ENCODE peak calls at places on chromosomes 4 and X, in five cellular contexts. One of them, this sample, is unnamed.

GRCh38 chr4:24260922-24261581 is 323.3 kb downstream of the DHX15 start:
- DNase-seq in NB4: no peak
- DNase-seq in heart right ventricle: no peak
- DNase-seq in fibroblast of mammary gland: peak
- DNase-seq in ovary: no peak
- DNase-seq in this sample: no peak

GRCh38 chr4:165563851-165564250 is 185.0 kb downstream of the CPE start:
- DNase-seq in heart right ventricle: no peak
- DNase-seq in fibroblast of mammary gland: peak
- DNase-seq in NB4: no peak
- DNase-seq in ovary: no peak
- DNase-seq in this sample: no peak

GRCh38 chrX:31606796-31607195 is 535.0 kb upstream of the FTHL17 start:
- DNase-seq in heart right ventricle: no peak
- DNase-seq in NB4: no peak
- DNase-seq in ovary: no peak
- DNase-seq in fibroblast of mammary gland: no peak
- DNase-seq in this sample: no peak

GRCh38 chr4:183118585-183118984 is 19.5 kb downstream of the WWC2 start:
- DNase-seq in fibroblast of mammary gland: peak
- DNase-seq in NB4: no peak
- DNase-seq in ovary: no peak
- DNase-seq in heart right ventricle: no peak
- DNase-seq in this sample: peak

GRCh38 chr4:155820887-155821529 is 45.1 kb downstream of the ASIC5 start:
- DNase-seq in NB4: no peak
- DNase-seq in heart right ventricle: no peak
- DNase-seq in ovary: no peak
- DNase-seq in fibroblast of mammary gland: no peak
- DNase-seq in this sample: no peak

GRCh38 chr4:138405439-138405838 is 163.3 kb upstream of the SLC7A11 start:
- DNase-seq in fibroblast of mammary gland: no peak
- DNase-seq in heart right ventricle: no peak
- DNase-seq in ovary: no peak
- DNase-seq in NB4: peak
- DNase-seq in this sample: no peak

GRCh38 chrX:69088171-69088938 is 76.9 kb downstream of the PJA1 start:
- DNase-seq in ovary: no peak
- DNase-seq in fibroblast of mammary gland: peak
- DNase-seq in heart right ventricle: no peak
- DNase-seq in NB4: no peak
- DNase-seq in this sample: peak

GRCh38 chr4:772118-772517 is 53.8 kb downstream of the CPLX1 start:
- DNase-seq in NB4: no peak
- DNase-seq in ovary: no peak
- DNase-seq in fibroblast of mammary gland: peak
- DNase-seq in heart right ventricle: no peak
- DNase-seq in this sample: no peak

GRCh38 chrX:119417376-119417775 is 18.2 kb downstream of the SLC25A43 start:
- DNase-seq in NB4: no peak
- DNase-seq in heart right ventricle: no peak
- DNase-seq in ovary: no peak
- DNase-seq in fibroblast of mammary gland: no peak
- DNase-seq in this sample: no peak

GRCh38 chr4:8528713-8529112 is 51.5 kb upstream of the GPR78 start:
- DNase-seq in ovary: no peak
- DNase-seq in heart right ventricle: no peak
- DNase-seq in fibroblast of mammary gland: peak
- DNase-seq in NB4: no peak
- DNase-seq in this sample: peak

GRCh38 chr4:40629401-40630334 is at the start of gene RBM47:
- DNase-seq in NB4: peak
- DNase-seq in heart right ventricle: peak
- DNase-seq in ovary: peak
- DNase-seq in fibroblast of mammary gland: peak
- DNase-seq in this sample: peak

GRCh38 chrX:115958687-115959359 is 211.7 kb upstream of the AGTR2 start:
- DNase-seq in NB4: peak
- DNase-seq in heart right ventricle: no peak
- DNase-seq in ovary: no peak
- DNase-seq in fibroblast of mammary gland: no peak
- DNase-seq in this sample: no peak

GRCh38 chr4:148965080-148965479 is 522.9 kb upstream of the NR3C2 start:
- DNase-seq in ovary: no peak
- DNase-seq in fibroblast of mammary gland: no peak
- DNase-seq in heart right ventricle: no peak
- DNase-seq in NB4: no peak
- DNase-seq in this sample: no peak

GRCh38 chr4:71206763-71207162 is 132.1 kb upstream of the SLC4A4 start:
- DNase-seq in ovary: no peak
- DNase-seq in NB4: no peak
- DNase-seq in heart right ventricle: no peak
- DNase-seq in fibroblast of mammary gland: peak
- DNase-seq in this sample: peak

GRCh38 chrX:101429934-101430333 is 21.9 kb downstream of the HNRNPH2 start:
- DNase-seq in heart right ventricle: no peak
- DNase-seq in fibroblast of mammary gland: peak
- DNase-seq in ovary: no peak
- DNase-seq in NB4: no peak
- DNase-seq in this sample: peak

GRCh38 chr4:71456841-71457240 is 118.0 kb downstream of the SLC4A4 start:
- DNase-seq in NB4: peak
- DNase-seq in ovary: no peak
- DNase-seq in fibroblast of mammary gland: peak
- DNase-seq in heart right ventricle: peak
- DNase-seq in this sample: peak

GRCh38 chr4:113952452-113953029 is 26.9 kb downstream of the ARSJ start:
- DNase-seq in heart right ventricle: peak
- DNase-seq in NB4: peak
- DNase-seq in ovary: no peak
- DNase-seq in fibroblast of mammary gland: peak
- DNase-seq in this sample: peak

GRCh38 chr4:148487181-148487580 is 45.0 kb upstream of the NR3C2 start:
- DNase-seq in ovary: no peak
- DNase-seq in NB4: no peak
- DNase-seq in fibroblast of mammary gland: no peak
- DNase-seq in heart right ventricle: no peak
- DNase-seq in this sample: no peak

GRCh38 chr4:102316585-102316984 is 28.7 kb downstream of the SLC39A8 start:
- DNase-seq in ovary: no peak
- DNase-seq in fibroblast of mammary gland: no peak
- DNase-seq in NB4: no peak
- DNase-seq in heart right ventricle: no peak
- DNase-seq in this sample: no peak

GRCh38 chrX:154540897-154541535 is 5.6 kb downstream of the G6PD start:
- DNase-seq in ovary: no peak
- DNase-seq in fibroblast of mammary gland: no peak
- DNase-seq in NB4: no peak
- DNase-seq in heart right ventricle: no peak
- DNase-seq in this sample: no peak

GRCh38 chrX:45935408-45935807 is 609.8 kb downstream of the ZNF674 start:
- DNase-seq in fibroblast of mammary gland: peak
- DNase-seq in ovary: no peak
- DNase-seq in heart right ventricle: no peak
- DNase-seq in NB4: no peak
- DNase-seq in this sample: no peak

GRCh38 chr4:185518069-185518468 is 17.2 kb downstream of the PDLIM3 start:
- DNase-seq in fibroblast of mammary gland: no peak
- DNase-seq in ovary: no peak
- DNase-seq in heart right ventricle: no peak
- DNase-seq in NB4: no peak
- DNase-seq in this sample: no peak

GRCh38 chr4:142683997-142684396 is 162.1 kb downstream of the INPP4B start:
- DNase-seq in ovary: no peak
- DNase-seq in heart right ventricle: no peak
- DNase-seq in fibroblast of mammary gland: no peak
- DNase-seq in NB4: no peak
- DNase-seq in this sample: peak

GRCh38 chr4:40055873-40056721 is 553 bp upstream of the N4BP2 start:
- DNase-seq in fibroblast of mammary gland: peak
- DNase-seq in heart right ventricle: peak
- DNase-seq in NB4: peak
- DNase-seq in ovary: peak
- DNase-seq in this sample: peak

GRCh38 chr4:70667710-70668535 is 1.6 kb upstream of the JCHAIN start:
- DNase-seq in fibroblast of mammary gland: peak
- DNase-seq in heart right ventricle: no peak
- DNase-seq in ovary: no peak
- DNase-seq in NB4: no peak
- DNase-seq in this sample: peak

GRCh38 chr4:608236-608635 is 17.1 kb upstream of the PDE6B start:
- DNase-seq in heart right ventricle: no peak
- DNase-seq in NB4: no peak
- DNase-seq in fibroblast of mammary gland: no peak
- DNase-seq in ovary: peak
- DNase-seq in this sample: no peak

GRCh38 chrX:148371251-148371650 is 129.2 kb upstream of the AFF2 start:
- DNase-seq in heart right ventricle: no peak
- DNase-seq in ovary: no peak
- DNase-seq in fibroblast of mammary gland: no peak
- DNase-seq in NB4: no peak
- DNase-seq in this sample: no peak

GRCh38 chr4:124833831-124834505 is 121.4 kb upstream of the ANKRD50 start:
- DNase-seq in heart right ventricle: no peak
- DNase-seq in ovary: no peak
- DNase-seq in NB4: no peak
- DNase-seq in fibroblast of mammary gland: no peak
- DNase-seq in this sample: no peak

GRCh38 chr4:47641755-47642154 is 156.7 kb downstream of the ATP10D start:
- DNase-seq in fibroblast of mammary gland: peak
- DNase-seq in ovary: no peak
- DNase-seq in NB4: no peak
- DNase-seq in heart right ventricle: no peak
- DNase-seq in this sample: peak

GRCh38 chr4:99447079-99447478 is 11.9 kb upstream of the ADH7 start:
- DNase-seq in NB4: peak
- DNase-seq in ovary: no peak
- DNase-seq in fibroblast of mammary gland: peak
- DNase-seq in heart right ventricle: no peak
- DNase-seq in this sample: peak

GRCh38 chr4:100799767-100800539 is 282.1 kb upstream of the EMCN start:
- DNase-seq in fibroblast of mammary gland: peak
- DNase-seq in heart right ventricle: no peak
- DNase-seq in ovary: no peak
- DNase-seq in NB4: no peak
- DNase-seq in this sample: no peak

GRCh38 chrX:136209016-136209738 is 42.0 kb downstream of the MAP7D3 start:
- DNase-seq in NB4: peak
- DNase-seq in ovary: peak
- DNase-seq in heart right ventricle: peak
- DNase-seq in fibroblast of mammary gland: peak
- DNase-seq in this sample: peak

GRCh38 chr4:165343353-165344191 is 16.1 kb downstream of the MSMO1 start:
- DNase-seq in fibroblast of mammary gland: peak
- DNase-seq in NB4: peak
- DNase-seq in heart right ventricle: no peak
- DNase-seq in ovary: no peak
- DNase-seq in this sample: no peak

GRCh38 chrX:120000490-120001246 is 57.1 kb upstream of the NKAP start:
- DNase-seq in NB4: no peak
- DNase-seq in fibroblast of mammary gland: peak
- DNase-seq in heart right ventricle: no peak
- DNase-seq in ovary: no peak
- DNase-seq in this sample: no peak

GRCh38 chr4:168666531-168666930 is 169.7 kb downstream of the PALLD start:
- DNase-seq in fibroblast of mammary gland: peak
- DNase-seq in NB4: no peak
- DNase-seq in ovary: no peak
- DNase-seq in heart right ventricle: no peak
- DNase-seq in this sample: peak

GRCh38 chrX:14922437-14922836 is 49.2 kb downstream of the MOSPD2 start:
- DNase-seq in NB4: no peak
- DNase-seq in fibroblast of mammary gland: peak
- DNase-seq in heart right ventricle: no peak
- DNase-seq in ovary: no peak
- DNase-seq in this sample: peak

GRCh38 chr4:1208970-1209704 is 36.8 kb upstream of the SPON2 start:
- DNase-seq in NB4: no peak
- DNase-seq in heart right ventricle: no peak
- DNase-seq in fibroblast of mammary gland: peak
- DNase-seq in ovary: peak
- DNase-seq in this sample: no peak

DNA sequence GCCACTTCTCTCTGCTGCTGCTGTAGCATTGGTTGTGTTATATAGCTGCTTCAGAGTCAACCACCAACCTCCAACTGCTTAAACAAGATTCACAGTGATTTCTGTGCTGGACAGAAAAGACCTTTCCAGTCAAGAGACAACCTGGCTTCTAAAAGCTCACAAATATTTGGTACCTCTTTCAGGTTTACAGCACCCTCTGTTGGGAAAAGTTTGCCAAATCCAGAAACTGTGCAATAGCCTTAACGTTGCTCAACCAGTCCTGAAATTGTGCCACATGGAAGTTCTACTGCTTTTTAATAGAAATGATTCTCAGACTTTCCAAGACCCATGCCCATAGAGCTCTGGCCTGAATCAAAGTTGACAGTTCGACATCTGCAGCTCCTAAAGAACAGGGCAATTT is 842.1 kb upstream of the HTR2C start:
- DNase-seq in heart right ventricle: no peak
- DNase-seq in ovary: no peak
- DNase-seq in fibroblast of mammary gland: peak
- DNase-seq in NB4: peak
- DNase-seq in this sample: peak
- TF ChIP-seq CTCF in heart right ventricle: no peak
- TF ChIP-seq CTCF in ovary: no peak
- TF ChIP-seq CTCF in fibroblast of mammary gland: peak
- TF ChIP-seq CTCF in NB4: no peak
- TF ChIP-seq CTCF in this sample: peak

GRCh38 chr4:80069837-80070788 is 2.9 kb downstream of the ANTXR2 start:
- DNase-seq in heart right ventricle: no peak
- DNase-seq in ovary: no peak
- DNase-seq in NB4: no peak
- DNase-seq in fibroblast of mammary gland: peak
- DNase-seq in this sample: no peak
- H3K4me3 ChIP-seq in heart right ventricle: no peak
- H3K4me3 ChIP-seq in ovary: peak
- H3K4me3 ChIP-seq in NB4: peak
- H3K4me3 ChIP-seq in fibroblast of mammary gland: peak
- H3K4me3 ChIP-seq in this sample: peak

DNA sequence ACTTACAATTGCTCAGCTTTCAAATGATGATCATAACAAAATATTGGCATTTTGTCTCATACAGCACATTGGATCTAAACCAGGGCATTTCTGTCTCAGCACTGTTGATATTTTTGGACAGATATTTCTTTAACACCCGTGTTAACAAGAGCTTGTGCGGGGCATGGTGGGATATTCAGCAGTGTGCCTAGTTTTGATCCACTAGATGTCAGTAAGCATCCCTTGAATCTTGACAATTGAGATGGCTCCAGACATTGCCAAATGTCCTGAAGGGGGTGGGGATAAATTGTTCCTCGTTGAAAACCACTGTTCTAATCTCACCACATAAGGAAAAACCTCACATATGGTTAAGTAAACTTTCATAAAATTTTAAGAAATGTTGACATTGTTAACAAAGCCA is 806.3 kb downstream of the STIM2 start:
- DNase-seq in fibroblast of mammary gland: peak
- DNase-seq in ovary: no peak
- DNase-seq in NB4: peak
- DNase-seq in heart right ventricle: no peak
- DNase-seq in this sample: no peak
- TF ChIP-seq CTCF in fibroblast of mammary gland: peak
- TF ChIP-seq CTCF in ovary: no peak
- TF ChIP-seq CTCF in NB4: peak
- TF ChIP-seq CTCF in heart right ventricle: no peak
- TF ChIP-seq CTCF in this sample: no peak

GRCh38 chrX:9785252-9785943 is 831 bp upstream of the SHROOM2 start:
- DNase-seq in ovary: peak
- DNase-seq in NB4: no peak
- DNase-seq in fibroblast of mammary gland: no peak
- DNase-seq in heart right ventricle: no peak
- DNase-seq in this sample: no peak
- H3K4me3 ChIP-seq in ovary: peak
- H3K4me3 ChIP-seq in NB4: no peak
- H3K4me3 ChIP-seq in fibroblast of mammary gland: no peak
- H3K4me3 ChIP-seq in heart right ventricle: no peak
- H3K4me3 ChIP-seq in this sample: no peak